ENCODE peak calls at places on chromosomes 11 and 22, in eight cellular contexts. Z is brain microvascular endothelial cell; C is kidney glomerular epithelial cell; U is bronchial epithelial cell; M is left lobe of liver; L is activated gamma-delta T cell treated with anti-CD3 and anti-CD28 coated beads, Interleukin-2, amount 50 U/mL, for 16 hours; W is T-cell; J is small intestine. N is an unnamed sample.

GRCh38 chr11:1371377-1371776 is 18.4 kb upstream of the BRSK2 start:
- DNase-seq in Z (no peak), C (no peak), U (no peak), M (no peak), L (no peak), W (no peak), J (no peak), N (no peak)

GRCh38 chr11:2508793-2509192 is 64.0 kb downstream of the KCNQ1 start:
- DNase-seq in Z (no peak), C (no peak), U (no peak), M (no peak), L (no peak), W (no peak), J (no peak), N (peak; percentile 60)

GRCh38 chr22:38966942-38967341 is 9.5 kb downstream of the APOBEC3A start:
- DNase-seq in Z (no peak), C (no peak), U (no peak), M (no peak), L (no peak), W (no peak), J (no peak), N (no peak)

GRCh38 chr22:39130152-39130704 is 22.3 kb downstream of the CBX7 start:
- DNase-seq in Z (no peak), C (no peak), U (no peak), M (no peak), L (no peak), W (no peak), J (no peak), N (no peak)

GRCh38 chr11:72236774-72237111 is 7.2 kb downstream of the PHOX2A start:
- DNase-seq in Z (no peak), C (no peak), U (no peak), M (no peak), L (no peak), W (no peak), J (no peak), N (no peak)

GRCh38 chr22:49934144-49934890 is 15.9 kb downstream of the CRELD2 start:
- DNase-seq in Z (no peak), C (no peak), U (peak; percentile 44), M (peak; percentile 77), L (no peak), W (no peak), J (no peak), N (no peak)

GRCh38 chr11:18798941-18799469 is 7.4 kb upstream of the PTPN5 start:
- DNase-seq in Z (no peak), C (no peak), U (peak; percentile 96), M (no peak), L (no peak), W (no peak), J (no peak), N (no peak)

GRCh38 chr11:47995318-47995717 is 15.0 kb downstream of the PTPRJ start:
- DNase-seq in Z (no peak), C (no peak), U (no peak), M (no peak), L (no peak), W (no peak), J (peak; percentile 83), N (no peak)

GRCh38 chr11:121591405-121592033 is 138.8 kb upstream of the SORL1-AS1 start:
- DNase-seq in Z (peak; percentile 80), C (peak; percentile 57), U (peak; percentile 68), M (peak; percentile 67), L (peak; percentile 58), W (peak; percentile 60), J (peak; percentile 82), N (peak; percentile 78)

GRCh38 chr11:1487851-1488574 is 1.4 kb upstream of the MOB2 start:
- DNase-seq in Z (no peak), C (no peak), U (no peak), M (no peak), L (no peak), W (no peak), J (no peak), N (no peak)

GRCh38 chr22:45294030-45294429 is 9.3 kb downstream of the UPK3A start:
- DNase-seq in Z (no peak), C (no peak), U (no peak), M (no peak), L (no peak), W (no peak), J (no peak), N (no peak)

GRCh38 chr11:64113462-64113780 is 52.5 kb downstream of the MACROD1 start:
- DNase-seq in Z (no peak), C (no peak), U (no peak), M (no peak), L (no peak), W (no peak), J (no peak), N (no peak)

GRCh38 chr11:105144887-105145286 is 5.3 kb upstream of the CARD18 start:
- DNase-seq in Z (no peak), C (peak; percentile 27), U (peak; percentile 83), M (no peak), L (no peak), W (no peak), J (peak; percentile 18), N (no peak)

GRCh38 chr22:40595497-40596234 is 40.9 kb downstream of the MRTFA start:
- DNase-seq in Z (no peak), C (no peak), U (no peak), M (no peak), L (no peak), W (no peak), J (no peak), N (no peak)

N was measured in type B pancreatic cell.